ENCODE peak calls at places on chromosomes 6 and 20, in ten cellular contexts. Q, I, J, U, W, Z, P, V, M and R are unnamed samples.
A peak's percentile ranks its signal among the peaks of the same experiment; 100 is the strongest.

GRCh38 chr6:165833355-165833754 is 170.3 kb upstream of the PDE10A start:
- DNase-seq in Z (no peak), V (no peak), M (no peak), I (no peak), U (no peak), Q (no peak), P (no peak), W (no peak), J (no peak), R (no peak)

GRCh38 chr6:155152211-155153076 is 111.4 kb upstream of the CLDN20 start:
- DNase-seq in J (no peak), W (no peak), Z (no peak), U (no peak), Q (no peak), I (no peak), P (no peak), V (peak; percentile 53), M (peak; percentile 43), R (no peak)

GRCh38 chr20:57040924-57041323 is 225.5 kb downstream of the BMP7 start:
- DNase-seq in I (no peak), Z (no peak), P (peak; percentile 29), M (no peak), Q (no peak), W (peak; percentile 84), U (no peak), V (no peak), J (no peak), R (no peak)

GRCh38 chr6:18262812-18263560 is 1.3 kb downstream of the DEK start:
- DNase-seq in M (no peak), V (no peak), I (no peak), Z (no peak), U (no peak), W (no peak), Q (peak; percentile 78), P (no peak), J (no peak), R (no peak)

GRCh38 chr20:46485431-46485830 is 27.9 kb downstream of the ZNF334 start:
- DNase-seq in J (no peak), U (no peak), V (no peak), W (no peak), I (no peak), Z (no peak), M (no peak), P (no peak), Q (no peak), R (no peak)

GRCh38 chr6:14016930-14017625 is 92.3 kb downstream of the RNF182 start:
- DNase-seq in I (no peak), M (no peak), Z (no peak), U (no peak), V (no peak), J (no peak), Q (no peak), P (no peak), W (no peak), R (no peak)

GRCh38 chr20:57397693-57398108 is 6.5 kb downstream of the RBM38 start:
- DNase-seq in V (no peak), Z (no peak), Q (no peak), W (peak; percentile 75), J (no peak), I (peak; percentile 43), P (peak; percentile 57), M (no peak), U (peak; percentile 51), R (no peak)

GRCh38 chr20:571754-572331 is 28.3 kb upstream of the CSNK2A1 start:
- DNase-seq in W (peak; percentile 70), Z (peak; percentile 53), P (peak; percentile 67), U (peak; percentile 75), J (no peak), V (peak; percentile 57), I (peak; percentile 51), M (peak; percentile 89), Q (no peak), R (peak; percentile 7)

GRCh38 chr20:62945771-62946339 is 6.7 kb upstream of the SLC17A9 start:
- DNase-seq in Z (no peak), W (no peak), Q (no peak), U (peak; percentile 28), P (no peak), M (peak; percentile 59), I (no peak), V (no peak), J (no peak), R (no peak)

GRCh38 chr6:878179-878578 is 185.2 kb upstream of the EXOC2 start:
- DNase-seq in U (no peak), Q (no peak), P (no peak), J (no peak), Z (no peak), W (no peak), M (no peak), V (no peak), I (no peak), R (no peak)

GRCh38 chr6:169530762-169531143 is 171.1 kb downstream of the WDR27 start:
- DNase-seq in Q (no peak), M (no peak), P (no peak), U (no peak), J (no peak), W (no peak), I (no peak), Z (no peak), V (no peak), R (no peak)

GRCh38 chr20:44204156-44204831 is 6.3 kb downstream of the OSER1 start:
- DNase-seq in U (no peak), J (no peak), I (no peak), Z (no peak), Q (no peak), V (no peak), M (no peak), P (no peak), W (no peak), R (no peak)

GRCh38 chr6:155103816-155104366 is 108.8 kb downstream of the TIAM2 start:
- DNase-seq in V (no peak), Q (no peak), P (no peak), M (no peak), Z (no peak), I (no peak), J (no peak), W (no peak), U (no peak), R (no peak)

GRCh38 chr6:1388927-1389790 is at the start of gene FOXF2:
- DNase-seq in Q (no peak), W (peak; percentile 85), J (no peak), U (no peak), I (no peak), Z (no peak), M (peak; percentile 83), P (no peak), V (peak; percentile 51), R (no peak)

GRCh38 chr20:13302647-13303425 is 81.8 kb downstream of the ISM1 start:
- DNase-seq in P (peak; percentile 32), U (no peak), Q (no peak), J (no peak), M (no peak), Z (peak; percentile 61), I (no peak), W (no peak), V (peak; percentile 16), R (no peak)

GRCh38 chr6:169827372-169827771 is 76.0 kb downstream of the ERMARD start:
- DNase-seq in P (no peak), I (no peak), J (peak; percentile 78), W (no peak), V (no peak), Q (no peak), Z (no peak), M (no peak), U (no peak), R (no peak)

GRCh38 chr6:161745594-161745993 is 471.7 kb upstream of the AGPAT4 start:
- DNase-seq in J (no peak), I (no peak), V (no peak), P (no peak), Z (no peak), U (no peak), M (no peak), Q (no peak), W (no peak), R (no peak)

GRCh38 chr20:8895472-8895871 is 173.4 kb upstream of the PLCB4 start:
- DNase-seq in Z (no peak), M (no peak), Q (no peak), I (no peak), P (no peak), U (no peak), V (no peak), J (no peak), W (no peak), R (no peak)
- TF ChIP-seq CTCF in Z (no peak), M (no peak), Q (no peak), I (no peak), P (no peak), U (no peak), V (no peak), J (no peak), W (no peak), R (no peak)

GRCh38 chr20:18087054-18087453 is 29.3 kb upstream of the OVOL2 start:
- DNase-seq in I (no peak), W (no peak), Q (no peak), J (no peak), V (no peak), P (no peak), Z (no peak), U (no peak), M (no peak), R (no peak)
- TF ChIP-seq EP300 in I (no peak), W (no peak), Q (no peak), J (no peak), V (no peak), P (no peak), Z (no peak), U (no peak), M (no peak), R (no peak)

DNA sequence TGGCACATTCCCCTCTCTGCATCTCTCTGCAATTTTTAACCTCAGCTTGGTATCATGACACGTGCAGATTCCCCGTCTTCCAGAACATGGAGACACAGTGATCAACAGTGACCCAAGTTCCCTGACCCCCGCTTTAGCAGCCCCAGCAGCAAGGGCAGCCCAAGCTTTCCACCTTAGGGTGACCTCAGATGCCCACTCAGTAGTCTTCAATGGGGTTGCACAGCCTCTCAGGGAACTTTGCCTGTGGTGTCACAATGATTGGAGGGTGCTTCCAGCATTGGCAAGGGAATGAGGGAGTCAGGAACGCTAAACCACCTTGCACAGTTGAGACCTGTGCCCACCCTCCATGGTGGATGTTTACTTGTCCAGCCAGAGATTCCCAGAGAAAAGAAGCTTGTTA is 287.1 kb upstream of the CDH4 start:
- DNase-seq in J (no peak), I (no peak), P (no peak), Z (no peak), U (no peak), M (no peak), W (no peak), Q (no peak), V (no peak), R (no peak)
- H3K27me3 ChIP-seq in J (no peaks in the 10 kb centered on the region), I (peaks cover 5% of the 10 kb centered on the region), P (no peaks in the 10 kb centered on the region), Z (no peaks in the 10 kb centered on the region), U (no peaks in the 10 kb centered on the region), M (no peaks in the 10 kb centered on the region), W (no peaks in the 10 kb centered on the region), Q (no peaks in the 10 kb centered on the region), V (peaks cover 28% of the 10 kb centered on the region), R (no peaks in the 10 kb centered on the region)

DNA sequence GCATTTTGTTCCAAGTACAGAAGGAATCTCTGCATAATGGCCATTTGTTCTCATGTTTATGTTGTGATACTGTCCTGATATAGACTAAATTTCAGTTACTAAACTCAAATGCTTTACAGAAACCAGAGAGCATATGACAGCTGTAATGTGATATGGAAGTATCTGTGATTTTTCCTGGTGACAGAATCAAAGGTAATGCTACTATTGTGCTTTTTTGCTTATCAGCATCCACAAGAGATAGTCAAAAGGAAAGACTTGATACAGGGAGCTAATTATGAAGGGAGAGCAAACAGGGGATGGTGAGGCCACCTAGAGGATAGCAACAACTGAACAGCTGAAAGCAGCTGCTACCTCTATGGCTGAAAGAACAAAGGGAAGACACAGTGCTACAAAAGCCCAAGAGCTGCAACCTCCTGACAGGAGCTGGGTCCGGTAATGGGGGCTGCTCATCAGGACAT is 181.4 kb downstream of the PHF3 start:
- DNase-seq in Z (peak; percentile 68), P (no peak), W (no peak), Q (no peak), V (no peak), M (no peak), U (no peak), I (no peak), J (no peak), R (no peak)
- TF ChIP-seq CTCF in Z (peak; percentile 44), P (no peak), W (no peak), Q (peak; percentile 31), V (no peak), M (no peak), U (no peak), I (no peak), J (no peak), R (no peak)